ENCODE peak calls at places on chromosomes 1 and 21, in eight cellular contexts. One of them, this sample, is unnamed. For H3K4me1, the result is how much of the 10 kb centered on the place peaks cover.

GRCh38 chr1:63867429-63868176 is 93.8 kb downstream of the ROR1 start:
- DNase-seq in uterus: peak
- DNase-seq in esophagus squamous epithelium: no peak
- DNase-seq in aorta: no peak
- DNase-seq in HepG2: no peak
- DNase-seq in A549: no peak
- DNase-seq in tibial nerve: no peak
- DNase-seq in Peyer's patch: no peak
- DNase-seq in this sample: no peak

GRCh38 chr1:112721966-112722524 is 6.9 kb upstream of the PPM1J start:
- DNase-seq in uterus: no peak
- DNase-seq in esophagus squamous epithelium: no peak
- DNase-seq in aorta: no peak
- DNase-seq in HepG2: no peak
- DNase-seq in A549: no peak
- DNase-seq in tibial nerve: no peak
- DNase-seq in Peyer's patch: no peak
- DNase-seq in this sample: peak

GRCh38 chr1:201791775-201792166 is 37.2 kb upstream of the IPO9 start:
- DNase-seq in uterus: peak
- DNase-seq in esophagus squamous epithelium: no peak
- DNase-seq in aorta: no peak
- DNase-seq in HepG2: no peak
- DNase-seq in A549: no peak
- DNase-seq in tibial nerve: no peak
- DNase-seq in Peyer's patch: no peak
- DNase-seq in this sample: peak

GRCh38 chr21:21001591-21002100 is 3.4 kb downstream of the NCAM2 start:
- DNase-seq in uterus: no peak
- DNase-seq in esophagus squamous epithelium: no peak
- DNase-seq in aorta: no peak
- DNase-seq in HepG2: no peak
- DNase-seq in A549: no peak
- DNase-seq in tibial nerve: no peak
- DNase-seq in Peyer's patch: no peak
- DNase-seq in this sample: no peak

GRCh38 chr1:156706647-156707008 is 1.2 kb upstream of the CRABP2 start:
- DNase-seq in uterus: peak
- DNase-seq in esophagus squamous epithelium: no peak
- DNase-seq in aorta: peak
- DNase-seq in HepG2: no peak
- DNase-seq in A549: no peak
- DNase-seq in tibial nerve: peak
- DNase-seq in Peyer's patch: peak
- DNase-seq in this sample: no peak

GRCh38 chr1:194268839-194269238 is 1082.4 kb upstream of the B3GALT2 start:
- DNase-seq in uterus: no peak
- DNase-seq in esophagus squamous epithelium: no peak
- DNase-seq in aorta: no peak
- DNase-seq in HepG2: no peak
- DNase-seq in A549: no peak
- DNase-seq in tibial nerve: no peak
- DNase-seq in Peyer's patch: no peak
- DNase-seq in this sample: no peak

GRCh38 chr1:182227864-182228547 is 163.6 kb downstream of the GLUL start:
- DNase-seq in uterus: no peak
- DNase-seq in esophagus squamous epithelium: no peak
- DNase-seq in aorta: no peak
- DNase-seq in HepG2: no peak
- DNase-seq in A549: no peak
- DNase-seq in tibial nerve: no peak
- DNase-seq in Peyer's patch: no peak
- DNase-seq in this sample: no peak

GRCh38 chr1:44294588-44295007 is 60.5 kb downstream of the ERI3 start:
- DNase-seq in uterus: peak
- DNase-seq in esophagus squamous epithelium: no peak
- DNase-seq in aorta: peak
- DNase-seq in HepG2: peak
- DNase-seq in A549: peak
- DNase-seq in tibial nerve: peak
- DNase-seq in Peyer's patch: peak
- DNase-seq in this sample: no peak

GRCh38 chr1:37473431-37474050 is 839 bp upstream of the ZC3H12A start:
- DNase-seq in uterus: no peak
- DNase-seq in esophagus squamous epithelium: no peak
- DNase-seq in aorta: no peak
- DNase-seq in HepG2: no peak
- DNase-seq in A549: no peak
- DNase-seq in tibial nerve: no peak
- DNase-seq in Peyer's patch: peak
- DNase-seq in this sample: no peak

GRCh38 chr1:14794136-14794768 is 195.8 kb downstream of the KAZN start:
- DNase-seq in uterus: no peak
- DNase-seq in esophagus squamous epithelium: no peak
- DNase-seq in aorta: no peak
- DNase-seq in HepG2: no peak
- DNase-seq in A549: no peak
- DNase-seq in tibial nerve: no peak
- DNase-seq in Peyer's patch: no peak
- DNase-seq in this sample: no peak

GRCh38 chr1:229227298-229227919 is 43.5 kb upstream of the RAB4A start:
- DNase-seq in uterus: peak
- DNase-seq in esophagus squamous epithelium: no peak
- DNase-seq in aorta: peak
- DNase-seq in HepG2: peak
- DNase-seq in A549: peak
- DNase-seq in tibial nerve: peak
- DNase-seq in Peyer's patch: peak
- DNase-seq in this sample: peak

GRCh38 chr1:180953791-180954721 is 41.4 kb downstream of the KIAA1614 start:
- DNase-seq in uterus: peak
- DNase-seq in esophagus squamous epithelium: no peak
- DNase-seq in aorta: peak
- DNase-seq in HepG2: peak
- DNase-seq in A549: peak
- DNase-seq in tibial nerve: peak
- DNase-seq in Peyer's patch: peak
- DNase-seq in this sample: peak

GRCh38 chr1:151537112-151537511 is 3.0 kb upstream of the TUFT1 start:
- DNase-seq in uterus: no peak
- DNase-seq in esophagus squamous epithelium: no peak
- DNase-seq in aorta: peak
- DNase-seq in HepG2: no peak
- DNase-seq in A549: peak
- DNase-seq in tibial nerve: no peak
- DNase-seq in Peyer's patch: peak
- DNase-seq in this sample: no peak

GRCh38 chr1:168482106-168482505 is 61.7 kb downstream of the XCL2 start:
- DNase-seq in uterus: no peak
- DNase-seq in esophagus squamous epithelium: no peak
- DNase-seq in aorta: no peak
- DNase-seq in HepG2: peak
- DNase-seq in A549: no peak
- DNase-seq in tibial nerve: no peak
- DNase-seq in Peyer's patch: no peak
- DNase-seq in this sample: no peak

GRCh38 chr1:164774819-164775654 is 216.1 kb downstream of the PBX1 start:
- DNase-seq in uterus: no peak
- DNase-seq in esophagus squamous epithelium: no peak
- DNase-seq in aorta: no peak
- DNase-seq in HepG2: no peak
- DNase-seq in A549: no peak
- DNase-seq in tibial nerve: no peak
- DNase-seq in Peyer's patch: peak
- DNase-seq in this sample: no peak

GRCh38 chr1:56399326-56400292 is 179.8 kb downstream of the PLPP3 start:
- DNase-seq in uterus: no peak
- DNase-seq in esophagus squamous epithelium: no peak
- DNase-seq in aorta: no peak
- DNase-seq in HepG2: no peak
- DNase-seq in A549: no peak
- DNase-seq in tibial nerve: no peak
- DNase-seq in Peyer's patch: no peak
- DNase-seq in this sample: no peak

GRCh38 chr1:12177156-12177998 is 10.6 kb downstream of the TNFRSF1B start:
- DNase-seq in uterus: no peak
- DNase-seq in esophagus squamous epithelium: no peak
- DNase-seq in aorta: no peak
- DNase-seq in HepG2: no peak
- DNase-seq in A549: no peak
- DNase-seq in tibial nerve: no peak
- DNase-seq in Peyer's patch: no peak
- DNase-seq in this sample: no peak

GRCh38 chr1:67793562-67793961 is 39.7 kb downstream of the GNG12 start:
- DNase-seq in uterus: no peak
- DNase-seq in esophagus squamous epithelium: no peak
- DNase-seq in aorta: no peak
- DNase-seq in HepG2: no peak
- DNase-seq in A549: no peak
- DNase-seq in tibial nerve: no peak
- DNase-seq in Peyer's patch: no peak
- DNase-seq in this sample: no peak

GRCh38 chr1:159009287-159009686 is 420 bp upstream of the IFI16 start:
- DNase-seq in uterus: no peak
- DNase-seq in esophagus squamous epithelium: no peak
- DNase-seq in aorta: no peak
- DNase-seq in HepG2: no peak
- DNase-seq in A549: no peak
- DNase-seq in tibial nerve: no peak
- DNase-seq in Peyer's patch: no peak
- DNase-seq in this sample: no peak

GRCh38 chr1:54270543-54270942 is 70.6 kb downstream of the MRPL37 start:
- DNase-seq in uterus: no peak
- DNase-seq in esophagus squamous epithelium: no peak
- DNase-seq in aorta: no peak
- DNase-seq in HepG2: no peak
- DNase-seq in A549: no peak
- DNase-seq in tibial nerve: no peak
- DNase-seq in Peyer's patch: no peak
- DNase-seq in this sample: no peak
- H3K4me1 ChIP-seq in uterus: under half
- H3K4me1 ChIP-seq in esophagus squamous epithelium: under half
- H3K4me1 ChIP-seq in aorta: under half
- H3K4me1 ChIP-seq in HepG2: under half
- H3K4me1 ChIP-seq in A549: under half
- H3K4me1 ChIP-seq in tibial nerve: under half
- H3K4me1 ChIP-seq in Peyer's patch: under half
- H3K4me1 ChIP-seq in this sample: under half

GRCh38 chr1:204338997-204339396 is 20.7 kb downstream of the PLEKHA6 start:
- DNase-seq in uterus: no peak
- DNase-seq in esophagus squamous epithelium: no peak
- DNase-seq in aorta: no peak
- DNase-seq in HepG2: no peak
- DNase-seq in A549: no peak
- DNase-seq in tibial nerve: no peak
- DNase-seq in Peyer's patch: no peak
- DNase-seq in this sample: no peak
- H3K4me1 ChIP-seq in uterus: under half
- H3K4me1 ChIP-seq in esophagus squamous epithelium: under half
- H3K4me1 ChIP-seq in aorta: under half
- H3K4me1 ChIP-seq in HepG2: under half
- H3K4me1 ChIP-seq in A549: under half
- H3K4me1 ChIP-seq in tibial nerve: under half
- H3K4me1 ChIP-seq in Peyer's patch: half or more
- H3K4me1 ChIP-seq in this sample: under half

DNA sequence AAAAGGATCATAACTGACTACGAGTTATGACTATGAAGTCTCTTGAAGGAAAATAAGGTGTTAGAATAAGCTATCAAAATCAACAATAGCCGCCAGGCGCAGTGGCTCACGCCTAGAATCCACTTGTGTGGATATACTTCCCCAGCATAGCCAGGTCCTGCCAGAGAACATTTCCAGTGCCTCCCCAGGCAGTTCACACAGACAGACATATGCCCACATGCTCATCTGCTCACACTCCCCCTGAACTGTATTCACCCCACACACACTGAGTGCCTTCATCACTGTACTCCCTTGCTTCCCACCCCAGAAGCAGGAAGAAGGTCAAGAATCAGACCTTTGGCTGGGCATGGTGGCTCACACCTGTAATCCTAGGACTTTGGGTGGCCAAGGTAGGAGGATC is 6.5 kb downstream of the RERE start:
- DNase-seq in uterus: no peak
- DNase-seq in esophagus squamous epithelium: no peak
- DNase-seq in aorta: no peak
- DNase-seq in HepG2: no peak
- DNase-seq in A549: no peak
- DNase-seq in tibial nerve: no peak
- DNase-seq in Peyer's patch: peak
- DNase-seq in this sample: no peak
- H3K4me1 ChIP-seq in uterus: under half
- H3K4me1 ChIP-seq in esophagus squamous epithelium: under half
- H3K4me1 ChIP-seq in aorta: under half
- H3K4me1 ChIP-seq in HepG2: half or more
- H3K4me1 ChIP-seq in A549: under half
- H3K4me1 ChIP-seq in tibial nerve: under half
- H3K4me1 ChIP-seq in Peyer's patch: under half
- H3K4me1 ChIP-seq in this sample: under half

DNA sequence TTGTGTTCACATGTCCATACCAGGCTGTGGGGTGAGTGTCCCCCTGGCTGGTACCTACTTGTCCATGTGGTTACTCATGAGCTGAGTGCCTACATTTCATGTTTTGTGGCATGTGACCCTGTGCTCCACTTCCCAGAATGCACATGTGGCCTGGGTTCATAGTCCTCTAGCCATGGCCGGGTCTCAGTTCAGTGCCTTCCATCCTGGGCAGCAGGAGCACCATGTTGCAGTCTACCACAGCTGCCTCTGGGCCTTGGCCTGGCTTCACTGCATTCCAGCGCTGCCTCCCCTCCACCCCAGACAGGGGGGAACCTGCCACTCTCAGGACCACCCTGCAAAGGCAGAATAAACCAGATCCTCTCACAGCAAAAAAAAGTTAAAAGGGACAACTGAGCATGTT is 5.5 kb downstream of the CEPT1 start:
- DNase-seq in uterus: no peak
- DNase-seq in esophagus squamous epithelium: no peak
- DNase-seq in aorta: no peak
- DNase-seq in HepG2: peak
- DNase-seq in A549: no peak
- DNase-seq in tibial nerve: no peak
- DNase-seq in Peyer's patch: no peak
- DNase-seq in this sample: no peak
- H3K4me1 ChIP-seq in uterus: under half
- H3K4me1 ChIP-seq in esophagus squamous epithelium: under half
- H3K4me1 ChIP-seq in aorta: under half
- H3K4me1 ChIP-seq in HepG2: under half
- H3K4me1 ChIP-seq in A549: under half
- H3K4me1 ChIP-seq in tibial nerve: under half
- H3K4me1 ChIP-seq in Peyer's patch: under half
- H3K4me1 ChIP-seq in this sample: under half

DNA sequence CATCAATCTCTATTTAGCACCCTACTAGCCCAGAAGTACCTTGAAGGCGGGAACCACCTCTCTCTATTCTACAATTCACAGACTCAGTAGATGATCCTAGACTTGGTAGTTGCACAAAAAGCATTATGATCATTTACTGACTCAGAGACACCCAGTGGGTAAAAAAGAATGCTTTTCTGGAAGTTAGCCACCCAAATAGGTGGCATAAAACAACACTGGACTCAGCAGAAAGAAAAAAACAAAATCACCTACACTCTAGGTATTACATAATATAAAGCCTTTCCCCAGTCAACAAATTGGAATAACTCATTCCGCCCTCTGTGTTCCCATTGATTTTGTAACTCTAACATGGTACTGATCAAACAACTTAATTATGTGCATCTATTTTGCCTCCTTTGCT is 126.3 kb downstream of the PTPN14 start:
- DNase-seq in uterus: no peak
- DNase-seq in esophagus squamous epithelium: no peak
- DNase-seq in aorta: no peak
- DNase-seq in HepG2: no peak
- DNase-seq in A549: no peak
- DNase-seq in tibial nerve: no peak
- DNase-seq in Peyer's patch: no peak
- DNase-seq in this sample: no peak
- H3K4me1 ChIP-seq in uterus: under half
- H3K4me1 ChIP-seq in esophagus squamous epithelium: under half
- H3K4me1 ChIP-seq in aorta: under half
- H3K4me1 ChIP-seq in HepG2: under half
- H3K4me1 ChIP-seq in A549: under half
- H3K4me1 ChIP-seq in tibial nerve: under half
- H3K4me1 ChIP-seq in Peyer's patch: under half
- H3K4me1 ChIP-seq in this sample: under half